ENCODE peak calls at places on chromosomes 13 and 19, in seven cellular contexts. T is foreskin keratinocyte; Y is brain pericyte; S is uterus; O is SHP77 treated with DMSO at 0.1 percent for 48 hours; P is activated naive CD4-positive, alpha-beta T cell treated with anti-CD3 and anti-CD28 coated beads, Interleukin-2, amount 10 ng/mL, durations not matched to agents 7 days and 5 days; C is NB4. R is an unnamed sample.

GRCh38 chr13:34174671-34175145 is 356.8 kb downstream of the RFC3 start:
- DNase-seq in O (no peak), C (no peak), Y (no peak), T (no peak), P (no peak), S (no peak), R (no peak)

GRCh38 chr13:93146584-93147292 is 79.9 kb upstream of the GPC6 start:
- DNase-seq in C (peak), Y (peak), P (no peak), S (no peak), T (no peak), O (no peak), R (no peak)

GRCh38 chr19:6424190-6424938 is at the start of gene KHSRP:
- DNase-seq in P (peak), C (peak), S (peak), T (no peak), Y (no peak), O (no peak), R (no peak)

GRCh38 chr19:41735071-41735623 is 20.2 kb upstream of the CEACAM6 start:
- DNase-seq in S (no peak), Y (no peak), P (no peak), O (no peak), T (no peak), C (no peak), R (no peak)

GRCh38 chr19:31070676-31071075 is 278.6 kb downstream of the TSHZ3 start:
- DNase-seq in O (no peak), T (no peak), C (no peak), S (no peak), Y (no peak), P (no peak), R (no peak)

GRCh38 chr19:482186-483041 is 13.9 kb upstream of the MADCAM1 start:
- DNase-seq in Y (no peak), O (no peak), S (no peak), T (no peak), C (no peak), P (no peak), R (no peak)

GRCh38 chr19:13060964-13061927 is 41.4 kb downstream of the LYL1 start:
- DNase-seq in T (peak), Y (no peak), O (peak), P (peak), S (peak), C (peak), R (no peak)

GRCh38 chr13:111657013-111657412 is 336.6 kb downstream of the TEX29 start:
- DNase-seq in P (no peak), O (no peak), S (no peak), T (no peak), C (no peak), Y (no peak), R (no peak)

GRCh38 chr13:59413121-59413520 is 750.6 kb downstream of the DIAPH3 start:
- DNase-seq in T (no peak), S (no peak), C (peak), P (no peak), O (no peak), Y (no peak), R (no peak)

GRCh38 chr13:72643339-72643989 is 84.0 kb downstream of the MZT1 start:
- DNase-seq in T (no peak), C (peak), O (no peak), S (no peak), Y (no peak), P (peak), R (no peak)

GRCh38 chr13:40656358-40656757 is 10.1 kb downstream of the FOXO1 start:
- DNase-seq in T (no peak), S (no peak), O (no peak), Y (no peak), P (no peak), C (peak), R (no peak)

GRCh38 chr19:18282788-18283141 is 1.3 kb upstream of the JUND start:
- DNase-seq in T (no peak), C (peak), Y (no peak), P (peak), O (no peak), S (peak), R (no peak)

GRCh38 chr19:10260141-10260584 is 8.1 kb downstream of the MRPL4 start:
- DNase-seq in Y (no peak), O (no peak), S (no peak), P (peak), T (peak), C (peak), R (peak)

GRCh38 chr13:51451134-51451466 is 1.7 kb downstream of the INTS6 start:
- DNase-seq in C (no peak), P (no peak), T (no peak), O (no peak), S (no peak), Y (no peak), R (no peak)

GRCh38 chr19:9040131-9040530 is 29.9 kb upstream of the MUC16 start:
- DNase-seq in S (no peak), O (no peak), P (no peak), T (no peak), Y (no peak), C (no peak), R (no peak)

GRCh38 chr13:75432045-75432444 is 49.9 kb downstream of the TBC1D4 start:
- DNase-seq in Y (no peak), O (no peak), P (no peak), S (no peak), C (no peak), T (no peak), R (no peak)

GRCh38 chr19:13557756-13558398 is 51.6 kb upstream of the CACNA1A start:
- DNase-seq in T (no peak), P (peak), Y (no peak), O (no peak), C (no peak), S (no peak), R (no peak)

GRCh38 chr19:8697671-8698432 is 743 bp downstream of the ACTL9 start:
- DNase-seq in S (no peak), T (no peak), C (peak), Y (no peak), P (peak), O (no peak), R (no peak)

GRCh38 chr13:45219938-45220375 is 19.1 kb upstream of the KCTD4 start:
- DNase-seq in P (no peak), O (no peak), Y (no peak), S (no peak), T (peak), C (peak), R (peak)

GRCh38 chr13:22757530-22758120 is 423.2 kb upstream of the SGCG start:
- DNase-seq in O (no peak), C (peak), S (no peak), Y (no peak), P (no peak), T (no peak), R (no peak)

GRCh38 chr19:54154603-54155345 is 4.7 kb downstream of the LENG1 start:
- DNase-seq in T (no peak), Y (no peak), O (no peak), P (peak), C (no peak), S (no peak), R (no peak)

GRCh38 chr19:12838182-12838890 is at the start of gene MAST1:
- DNase-seq in S (no peak), O (peak), C (peak), T (no peak), P (peak), Y (no peak), R (no peak)

GRCh38 chr19:17572640-17573039 is 17.2 kb downstream of the COLGALT1 start:
- DNase-seq in Y (no peak), P (no peak), T (no peak), S (no peak), O (no peak), C (no peak), R (no peak)

GRCh38 chr19:35268546-35269424 is at the start of gene USF2:
- DNase-seq in O (no peak), P (peak), C (peak), T (no peak), S (peak), Y (no peak), R (no peak)

GRCh38 chr13:69243366-69243765 is 864.3 kb upstream of the ATXN8OS start:
- DNase-seq in P (no peak), O (peak), T (no peak), C (no peak), Y (no peak), S (no peak), R (no peak)

GRCh38 chr19:35715981-35716734 is 1.6 kb upstream of the KMT2B start:
- DNase-seq in P (peak), T (no peak), S (peak), O (no peak), C (peak), Y (no peak), R (no peak)

GRCh38 chr19:50705422-50706019 is 14.1 kb downstream of the SHANK1 start:
- DNase-seq in T (peak), C (peak), O (peak), Y (no peak), S (no peak), P (peak), R (no peak)

GRCh38 chr13:34667356-34668218 is 274.5 kb upstream of the NBEA start:
- DNase-seq in P (no peak), O (no peak), T (no peak), C (no peak), S (no peak), Y (no peak), R (no peak)

GRCh38 chr19:30144242-30144758 is 202.3 kb downstream of the URI1 start:
- DNase-seq in S (no peak), O (peak), T (no peak), C (no peak), P (no peak), Y (no peak), R (no peak)

GRCh38 chr19:30558793-30559192 is 186.6 kb downstream of the ZNF536 start:
- DNase-seq in P (no peak), T (no peak), O (no peak), C (peak), Y (no peak), S (no peak), R (no peak)

GRCh38 chr13:113013303-113013702 is 44.3 kb downstream of the MCF2L start:
- DNase-seq in S (no peak), Y (no peak), T (no peak), C (no peak), O (no peak), P (no peak), R (no peak)

GRCh38 chr13:27541386-27541785 is 78.9 kb downstream of the LNX2 start:
- DNase-seq in Y (no peak), O (no peak), P (no peak), S (no peak), T (no peak), C (no peak), R (no peak)

GRCh38 chr13:98743377-98743776 is 9.1 kb downstream of the SLC15A1 start:
- DNase-seq in C (no peak), T (no peak), S (no peak), P (no peak), Y (no peak), O (no peak), R (no peak)

GRCh38 chr19:54448037-54448773 is 794 bp upstream of the LENG8 start:
- DNase-seq in Y (no peak), T (no peak), S (peak), O (no peak), C (peak), P (peak), R (no peak)

GRCh38 chr19:18306209-18306902 is 16.5 kb downstream of the LSM4 start:
- DNase-seq in Y (no peak), S (no peak), P (no peak), O (no peak), T (no peak), C (no peak), R (no peak)

R was measured in epithelial cell of prostate.